ENCODE peak calls at places on chromosome 6, in seven cellular contexts. One of them, this sample, is unnamed.
A peak's percentile ranks its signal among the peaks of the same experiment; 100 is the strongest.

GRCh38 chr6:18327621-18328548 is 59.3 kb upstream of the RNF144B start:
- DNase-seq in WTC11: peak; percentile 57
- DNase-seq in RWPE1: no peak
- DNase-seq in PC-3: no peak
- DNase-seq in mesenchymal stem cell: no peak
- DNase-seq in NCI-H1694 treated with DMSO at 0.1 percent for 48 hours: no peak
- DNase-seq in right atrium auricular region: peak; percentile 65
- DNase-seq in this sample: no peak

GRCh38 chr6:18464176-18464575 is 77.0 kb downstream of the RNF144B start:
- DNase-seq in RWPE1: no peak
- DNase-seq in PC-3: no peak
- DNase-seq in NCI-H1694 treated with DMSO at 0.1 percent for 48 hours: no peak
- DNase-seq in mesenchymal stem cell: no peak
- DNase-seq in right atrium auricular region: no peak
- DNase-seq in WTC11: no peak
- DNase-seq in this sample: no peak

GRCh38 chr6:30443657-30444450 is 45.5 kb upstream of the HLA-E start:
- DNase-seq in right atrium auricular region: no peak
- DNase-seq in WTC11: peak; percentile 46
- DNase-seq in PC-3: no peak
- DNase-seq in mesenchymal stem cell: peak; percentile 13
- DNase-seq in RWPE1: peak; percentile 50
- DNase-seq in NCI-H1694 treated with DMSO at 0.1 percent for 48 hours: no peak
- DNase-seq in this sample: no peak

GRCh38 chr6:160583805-160584204 is 80.3 kb downstream of the LPA start:
- DNase-seq in NCI-H1694 treated with DMSO at 0.1 percent for 48 hours: no peak
- DNase-seq in mesenchymal stem cell: no peak
- DNase-seq in WTC11: no peak
- DNase-seq in RWPE1: peak; percentile 68
- DNase-seq in right atrium auricular region: no peak
- DNase-seq in PC-3: peak; percentile 47
- DNase-seq in this sample: no peak

GRCh38 chr6:152268846-152269442 is 368.2 kb downstream of the SYNE1 start:
- DNase-seq in mesenchymal stem cell: peak; percentile 14
- DNase-seq in WTC11: no peak
- DNase-seq in PC-3: no peak
- DNase-seq in RWPE1: no peak
- DNase-seq in right atrium auricular region: no peak
- DNase-seq in NCI-H1694 treated with DMSO at 0.1 percent for 48 hours: no peak
- DNase-seq in this sample: no peak

GRCh38 chr6:104704191-104704590 is 155.5 kb downstream of the HACE1 start:
- DNase-seq in WTC11: no peak
- DNase-seq in mesenchymal stem cell: peak; percentile 48
- DNase-seq in RWPE1: no peak
- DNase-seq in PC-3: peak; percentile 16
- DNase-seq in NCI-H1694 treated with DMSO at 0.1 percent for 48 hours: no peak
- DNase-seq in right atrium auricular region: no peak
- DNase-seq in this sample: no peak

GRCh38 chr6:11011787-11012234 is 32.3 kb downstream of the ELOVL2 start:
- DNase-seq in right atrium auricular region: no peak
- DNase-seq in RWPE1: peak; percentile 59
- DNase-seq in WTC11: peak; percentile 44
- DNase-seq in NCI-H1694 treated with DMSO at 0.1 percent for 48 hours: no peak
- DNase-seq in PC-3: peak; percentile 86
- DNase-seq in mesenchymal stem cell: no peak
- DNase-seq in this sample: no peak

GRCh38 chr6:34359438-34360158 is 32.9 kb downstream of the NUDT3 start:
- DNase-seq in right atrium auricular region: no peak
- DNase-seq in WTC11: no peak
- DNase-seq in mesenchymal stem cell: peak; percentile 61
- DNase-seq in PC-3: peak; percentile 18
- DNase-seq in RWPE1: no peak
- DNase-seq in NCI-H1694 treated with DMSO at 0.1 percent for 48 hours: peak; percentile 41
- DNase-seq in this sample: no peak

GRCh38 chr6:72464791-72465691 is 156.8 kb upstream of the KCNQ5 start:
- DNase-seq in right atrium auricular region: no peak
- DNase-seq in NCI-H1694 treated with DMSO at 0.1 percent for 48 hours: no peak
- DNase-seq in WTC11: no peak
- DNase-seq in mesenchymal stem cell: peak; percentile 2
- DNase-seq in PC-3: peak; percentile 57
- DNase-seq in RWPE1: peak; percentile 59
- DNase-seq in this sample: no peak

GRCh38 chr6:75334266-75335040 is 49.9 kb upstream of the TMEM30A start:
- DNase-seq in NCI-H1694 treated with DMSO at 0.1 percent for 48 hours: no peak
- DNase-seq in PC-3: peak; percentile 7
- DNase-seq in mesenchymal stem cell: peak; percentile 75
- DNase-seq in WTC11: peak; percentile 55
- DNase-seq in RWPE1: no peak
- DNase-seq in right atrium auricular region: no peak
- DNase-seq in this sample: peak; percentile 15

GRCh38 chr6:16722616-16723015 is 38.6 kb downstream of the ATXN1 start:
- DNase-seq in WTC11: no peak
- DNase-seq in NCI-H1694 treated with DMSO at 0.1 percent for 48 hours: no peak
- DNase-seq in RWPE1: peak; percentile 36
- DNase-seq in mesenchymal stem cell: no peak
- DNase-seq in right atrium auricular region: no peak
- DNase-seq in PC-3: peak; percentile 73
- DNase-seq in this sample: no peak

GRCh38 chr6:166245148-166245547 is 63.0 kb downstream of the PRR18 start:
- DNase-seq in RWPE1: no peak
- DNase-seq in NCI-H1694 treated with DMSO at 0.1 percent for 48 hours: no peak
- DNase-seq in WTC11: no peak
- DNase-seq in PC-3: no peak
- DNase-seq in mesenchymal stem cell: no peak
- DNase-seq in right atrium auricular region: no peak
- DNase-seq in this sample: no peak

GRCh38 chr6:150528648-150529285 is 70.9 kb upstream of the PLEKHG1 start:
- DNase-seq in right atrium auricular region: no peak
- DNase-seq in RWPE1: no peak
- DNase-seq in WTC11: peak; percentile 64
- DNase-seq in NCI-H1694 treated with DMSO at 0.1 percent for 48 hours: no peak
- DNase-seq in PC-3: no peak
- DNase-seq in mesenchymal stem cell: peak; percentile 44
- DNase-seq in this sample: peak; percentile 52

GRCh38 chr6:2432258-2432657 is 186.9 kb upstream of the GMDS start:
- DNase-seq in right atrium auricular region: no peak
- DNase-seq in mesenchymal stem cell: peak; percentile 85
- DNase-seq in NCI-H1694 treated with DMSO at 0.1 percent for 48 hours: no peak
- DNase-seq in WTC11: no peak
- DNase-seq in RWPE1: peak; percentile 80
- DNase-seq in PC-3: peak; percentile 93
- DNase-seq in this sample: no peak

GRCh38 chr6:6891074-6891754 is 216.5 kb upstream of the RREB1 start:
- DNase-seq in NCI-H1694 treated with DMSO at 0.1 percent for 48 hours: no peak
- DNase-seq in mesenchymal stem cell: no peak
- DNase-seq in PC-3: no peak
- DNase-seq in right atrium auricular region: no peak
- DNase-seq in RWPE1: no peak
- DNase-seq in WTC11: peak; percentile 31
- DNase-seq in this sample: no peak

GRCh38 chr6:111478749-111479148 is 4.3 kb downstream of the REV3L start:
- DNase-seq in WTC11: no peak
- DNase-seq in right atrium auricular region: no peak
- DNase-seq in NCI-H1694 treated with DMSO at 0.1 percent for 48 hours: no peak
- DNase-seq in mesenchymal stem cell: peak; percentile 81
- DNase-seq in PC-3: peak; percentile 57
- DNase-seq in RWPE1: peak; percentile 13
- DNase-seq in this sample: no peak

GRCh38 chr6:83365931-83366330 is 64.9 kb downstream of the ME1 start:
- DNase-seq in RWPE1: no peak
- DNase-seq in WTC11: no peak
- DNase-seq in right atrium auricular region: no peak
- DNase-seq in mesenchymal stem cell: no peak
- DNase-seq in NCI-H1694 treated with DMSO at 0.1 percent for 48 hours: no peak
- DNase-seq in PC-3: no peak
- DNase-seq in this sample: no peak

GRCh38 chr6:1477432-1478090 is 88.2 kb downstream of the FOXF2 start:
- DNase-seq in mesenchymal stem cell: no peak
- DNase-seq in right atrium auricular region: no peak
- DNase-seq in NCI-H1694 treated with DMSO at 0.1 percent for 48 hours: no peak
- DNase-seq in WTC11: no peak
- DNase-seq in RWPE1: peak; percentile 29
- DNase-seq in PC-3: peak; percentile 80
- DNase-seq in this sample: no peak

GRCh38 chr6:107435798-107436197 is 23.6 kb downstream of the PDSS2 start:
- DNase-seq in PC-3: no peak
- DNase-seq in RWPE1: no peak
- DNase-seq in WTC11: no peak
- DNase-seq in NCI-H1694 treated with DMSO at 0.1 percent for 48 hours: no peak
- DNase-seq in mesenchymal stem cell: peak; percentile 22
- DNase-seq in right atrium auricular region: no peak
- DNase-seq in this sample: no peak

This sample was measured in endothelial cell.